ENCODE peak calls at places on chromosomes 7 and 10, in five cellular contexts. G, Q, I, B and C are unnamed samples. For H3K4me1 and H3K36me3, the result is how much of the 10 kb centered on the place peaks cover.

GRCh38 chr7:13476881-13477444 is 512.5 kb downstream of the ETV1 start:
- DNase-seq in B (no peak), G (no peak), I (no peak), Q (no peak), C (no peak)

GRCh38 chr7:28038175-28038855 is 142.3 kb downstream of the JAZF1 start:
- DNase-seq in Q (no peak), G (no peak), B (no peak), I (peak), C (no peak)

GRCh38 chr10:86600296-86600695 is 54.1 kb upstream of the OPN4 start:
- DNase-seq in G (no peak), B (no peak), Q (no peak), I (no peak), C (no peak)

GRCh38 chr10:22648547-22648961 is 65.8 kb downstream of the PIP4K2A start:
- DNase-seq in Q (no peak), I (peak), B (no peak), G (peak), C (peak)

GRCh38 chr10:124168991-124169826 is 75.8 kb upstream of the CHST15 start:
- DNase-seq in Q (no peak), B (no peak), G (no peak), I (no peak), C (no peak)

GRCh38 chr7:120924837-120925236 is 25.7 kb upstream of the ING3 start:
- DNase-seq in I (no peak), B (no peak), G (no peak), Q (no peak), C (no peak)

GRCh38 chr7:31119249-31119648 is 67.1 kb downstream of the ADCYAP1R1 start:
- DNase-seq in B (no peak), Q (no peak), I (no peak), G (no peak), C (no peak)

GRCh38 chr10:121158988-121159579 is 307.9 kb downstream of the WDR11 start:
- DNase-seq in Q (no peak), B (no peak), G (peak), I (no peak), C (no peak)

GRCh38 chr10:117216611-117217195 is 19.4 kb downstream of the KCNK18 start:
- DNase-seq in Q (peak), I (peak), B (peak), G (peak), C (peak)

GRCh38 chr10:93947055-93947454 is 46.7 kb upstream of the PLCE1 start:
- DNase-seq in I (peak), Q (no peak), G (peak), B (no peak), C (peak)

GRCh38 chr10:34644245-34644644 is 170.9 kb downstream of the PARD3 start:
- DNase-seq in I (no peak), Q (no peak), B (no peak), G (no peak), C (no peak)

GRCh38 chr10:80473692-80474596 is 19.8 kb downstream of the TSPAN14 start:
- DNase-seq in I (peak), Q (no peak), B (no peak), G (peak), C (no peak)

GRCh38 chr10:60711496-60711895 is 66.8 kb upstream of the CDK1 start:
- DNase-seq in I (no peak), Q (no peak), G (no peak), B (no peak), C (no peak)

GRCh38 chr7:115924398-115924797 is 106.2 kb downstream of the TFEC start:
- DNase-seq in B (no peak), Q (no peak), G (peak), I (no peak), C (no peak)

GRCh38 chr10:127863231-127863825 is 29.4 kb downstream of the CLRN3 start:
- DNase-seq in I (peak), B (no peak), Q (no peak), G (peak), C (no peak)

GRCh38 chr10:90051474-90051873 is 350.1 kb downstream of the KIF20B start:
- DNase-seq in Q (no peak), G (peak), I (no peak), B (no peak), C (no peak)

GRCh38 chr7:131507592-131508331 is 48.7 kb downstream of the PODXL start:
- DNase-seq in B (peak), Q (peak), G (peak), I (peak), C (peak)

GRCh38 chr7:135359633-135360032 is 126.0 kb downstream of the STRA8 start:
- DNase-seq in I (no peak), Q (no peak), B (no peak), G (no peak), C (no peak)

GRCh38 chr7:135204271-135204872 is 7.0 kb downstream of the WDR91 start:
- DNase-seq in Q (no peak), I (peak), B (no peak), G (peak), C (no peak)

GRCh38 chr10:986881-987634 is 1.2 kb upstream of the GTPBP4 start:
- DNase-seq in B (no peak), G (peak), I (peak), Q (no peak), C (peak)

GRCh38 chr10:100912609-100913469 is at the start of gene SLF2:
- DNase-seq in I (peak), B (peak), Q (peak), G (peak), C (peak)

GRCh38 chr10:23408330-23408976 is 30.4 kb upstream of the OTUD1 start:
- DNase-seq in I (peak), B (no peak), G (peak), Q (no peak), C (no peak)

GRCh38 chr10:76106611-76107010 is 675.2 kb downstream of the LRMDA start:
- DNase-seq in B (no peak), I (no peak), Q (no peak), G (no peak), C (no peak)

GRCh38 chr7:36583318-36583717 is 141.0 kb downstream of the AOAH start:
- DNase-seq in B (no peak), I (peak), G (peak), Q (no peak), C (no peak)

GRCh38 chr7:44615149-44615611 is 8.8 kb downstream of the OGDH start:
- DNase-seq in B (peak), Q (no peak), I (peak), G (peak), C (no peak)

GRCh38 chr7:64849250-64849923 is 53.7 kb upstream of the ZNF273 start:
- DNase-seq in I (no peak), B (no peak), G (peak), Q (no peak), C (peak)

GRCh38 chr10:63788152-63788821 is 267.1 kb downstream of the REEP3 start:
- DNase-seq in I (no peak), Q (no peak), B (no peak), G (no peak), C (no peak)

GRCh38 chr10:51590802-51591201 is 108.6 kb downstream of the CSTF2T start:
- DNase-seq in B (no peak), G (no peak), I (no peak), Q (no peak), C (no peak)

GRCh38 chr7:148898845-148899474 is 14.9 kb upstream of the EZH2 start:
- DNase-seq in B (no peak), I (no peak), Q (no peak), G (no peak), C (no peak)

GRCh38 chr7:2471396-2471795 is 4.8 kb downstream of the GRIFIN start:
- DNase-seq in G (no peak), Q (no peak), B (peak), I (peak), C (no peak)

GRCh38 chr10:133089461-133089800 is 1.7 kb downstream of the ADGRA1 start:
- DNase-seq in Q (no peak), G (no peak), B (no peak), I (no peak), C (no peak)

GRCh38 chr10:5242585-5242984 is 45.9 kb downstream of the AKR1C4 start:
- DNase-seq in G (no peak), I (no peak), Q (no peak), B (no peak), C (no peak)

DNA sequence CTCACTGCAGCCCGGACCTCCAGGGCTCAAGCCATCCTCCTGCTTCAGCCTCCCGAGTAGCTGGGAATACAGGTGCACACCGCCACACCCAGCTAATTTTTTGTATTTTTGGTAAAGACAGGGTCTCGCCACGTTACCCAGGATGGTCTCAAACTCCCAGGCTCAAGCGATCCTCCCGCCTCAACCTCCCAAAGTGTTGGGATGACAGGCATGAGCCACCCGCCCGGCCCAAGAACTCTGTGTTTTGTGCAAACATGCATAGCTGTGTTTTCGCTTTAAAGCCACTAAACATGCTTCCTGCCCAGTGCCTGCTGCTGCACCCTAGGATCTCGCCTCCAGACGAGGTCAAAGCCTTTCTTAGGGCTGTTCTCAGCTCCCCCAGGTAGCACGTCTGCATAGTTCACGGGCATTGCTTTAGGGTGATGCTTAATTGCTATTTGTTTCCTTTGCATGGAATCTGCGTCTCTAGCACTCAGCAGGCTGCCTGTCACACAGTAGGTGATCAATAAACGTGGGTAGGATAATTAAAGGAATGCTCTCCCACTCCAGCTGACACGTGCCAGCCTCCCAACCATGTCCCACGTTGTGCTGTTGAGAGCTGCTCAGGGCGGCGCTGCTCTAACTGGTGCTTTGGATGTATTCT is 51.0 kb upstream of the FOXK1 start:
- DNase-seq in I (no peak), B (no peak), Q (no peak), G (no peak), C (no peak)
- H3K4me3 ChIP-seq in I (peak), B (no peak), Q (no peak), G (peak), C (peak)

GRCh38 chr10:114384181-114384580 is 20.1 kb downstream of the AFAP1L2 start:
- DNase-seq in Q (no peak), G (no peak), I (no peak), B (peak), C (no peak)

GRCh38 chr10:114386446-114386845 is 17.9 kb downstream of the AFAP1L2 start:
- DNase-seq in B (peak), G (no peak), Q (no peak), I (no peak), C (no peak)

GRCh38 chr10:114387784-114388183 is 16.5 kb downstream of the AFAP1L2 start:
- DNase-seq in I (no peak), Q (no peak), B (peak), G (no peak), C (no peak)

GRCh38 chr10:114388275-114388674 is 16.0 kb downstream of the AFAP1L2 start:
- DNase-seq in B (no peak), I (peak), G (peak), Q (no peak), C (no peak)

GRCh38 chr10:114384601-114385000 is 19.7 kb downstream of the AFAP1L2 start:
- DNase-seq in I (no peak), Q (no peak), B (peak), G (no peak), C (no peak)
- H3K4me1 ChIP-seq in I (under half), Q (under half), B (under half), G (under half), C (under half)

GRCh38 chr7:1099154-1099542 is 11.2 kb downstream of the GPER1 start:
- DNase-seq in G (no peak), B (no peak), Q (no peak), I (no peak), C (no peak)
- H3K36me3 ChIP-seq in G (under half), B (under half), Q (under half), I (under half), C (under half)

DNA sequence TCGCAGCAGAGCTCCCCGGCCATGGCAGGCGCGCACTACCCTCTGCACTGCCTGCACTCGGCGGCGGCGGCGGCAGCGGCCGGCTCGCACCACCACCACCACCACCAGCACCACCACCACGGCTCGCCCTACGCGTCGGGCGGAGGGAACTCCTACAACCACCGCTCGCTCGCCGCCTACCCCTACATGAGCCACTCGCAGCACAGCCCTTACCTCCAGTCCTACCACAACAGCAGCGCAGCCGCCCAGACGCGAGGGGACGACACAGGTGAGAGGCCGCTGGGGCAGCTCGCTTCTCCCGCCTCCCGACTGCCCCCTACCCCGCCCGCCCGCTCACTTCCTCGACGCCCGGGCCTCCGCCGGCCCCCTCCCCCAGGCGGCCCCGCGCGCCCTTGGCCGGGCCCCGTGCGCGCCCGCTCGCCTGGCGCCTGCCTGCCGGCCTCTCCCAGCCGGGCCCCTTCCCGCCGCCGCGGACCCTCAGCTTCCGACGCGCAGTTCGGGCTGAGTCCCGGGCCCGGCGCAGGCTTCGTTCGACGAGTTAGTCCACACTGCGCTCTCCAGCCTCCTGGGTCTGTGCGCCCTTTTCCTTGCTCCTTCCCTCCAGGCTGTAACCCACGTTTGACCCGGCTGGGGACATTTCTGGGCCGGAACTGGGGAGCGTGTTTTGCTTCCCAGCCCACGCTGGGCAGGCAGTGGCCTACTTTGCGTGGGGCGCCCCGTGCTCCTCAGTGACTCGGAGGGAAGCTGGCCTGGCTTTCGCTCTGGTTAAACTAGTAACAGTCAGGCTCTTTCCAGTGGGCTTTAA is 995 bp downstream of the DLX6 start:
- DNase-seq in I (peak), G (peak), B (no peak), Q (no peak), C (peak)
- H3K4me3 ChIP-seq in I (peak), G (peak), B (peak), Q (no peak), C (peak)